ENCODE peak calls at places on chromosome 20, in ten cellular contexts. One of them, this sample, is unnamed.
A peak's percentile ranks its signal among the peaks of the same experiment; 100 is the strongest.

GRCh38 chr20:58130574-58130973 is 97.9 kb downstream of the ANKRD60 start:
- DNase-seq in H1: no peak
- DNase-seq in GM23338: no peak
- DNase-seq in naive thymus-derived CD4-positive, alpha-beta T cell: no peak
- DNase-seq in GM23248: no peak
- DNase-seq in heart right ventricle: no peak
- DNase-seq in right cardiac atrium: no peak
- DNase-seq in neuronal stem cell: peak; percentile 20
- DNase-seq in uterus: peak; percentile 3
- DNase-seq in keratinocyte: no peak
- DNase-seq in this sample: peak; percentile 19

GRCh38 chr20:59365611-59366284 is 65.3 kb downstream of the EDN3 start:
- DNase-seq in H1: no peak
- DNase-seq in GM23338: no peak
- DNase-seq in naive thymus-derived CD4-positive, alpha-beta T cell: no peak
- DNase-seq in GM23248: no peak
- DNase-seq in heart right ventricle: no peak
- DNase-seq in right cardiac atrium: no peak
- DNase-seq in neuronal stem cell: no peak
- DNase-seq in uterus: no peak
- DNase-seq in keratinocyte: no peak
- DNase-seq in this sample: no peak

GRCh38 chr20:46006031-46006430 is 2.7 kb upstream of the MMP9 start:
- DNase-seq in H1: no peak
- DNase-seq in GM23338: no peak
- DNase-seq in naive thymus-derived CD4-positive, alpha-beta T cell: no peak
- DNase-seq in GM23248: no peak
- DNase-seq in heart right ventricle: no peak
- DNase-seq in right cardiac atrium: no peak
- DNase-seq in neuronal stem cell: no peak
- DNase-seq in uterus: no peak
- DNase-seq in keratinocyte: no peak
- DNase-seq in this sample: no peak

GRCh38 chr20:3563548-3564177 is 92.8 kb downstream of the ATRN start:
- DNase-seq in H1: no peak
- DNase-seq in GM23338: peak; percentile 62
- DNase-seq in naive thymus-derived CD4-positive, alpha-beta T cell: peak; percentile 13
- DNase-seq in GM23248: peak; percentile 76
- DNase-seq in heart right ventricle: no peak
- DNase-seq in right cardiac atrium: no peak
- DNase-seq in neuronal stem cell: peak; percentile 23
- DNase-seq in uterus: no peak
- DNase-seq in keratinocyte: peak; percentile 26
- DNase-seq in this sample: peak; percentile 34

GRCh38 chr20:19288061-19288460 is 75.6 kb downstream of the SLC24A3 start:
- DNase-seq in H1: no peak
- DNase-seq in GM23338: no peak
- DNase-seq in naive thymus-derived CD4-positive, alpha-beta T cell: no peak
- DNase-seq in GM23248: no peak
- DNase-seq in heart right ventricle: no peak
- DNase-seq in right cardiac atrium: no peak
- DNase-seq in neuronal stem cell: no peak
- DNase-seq in uterus: no peak
- DNase-seq in keratinocyte: no peak
- DNase-seq in this sample: peak; percentile 21

GRCh38 chr20:49526056-49526455 is 41.9 kb downstream of the PTGIS start:
- DNase-seq in H1: no peak
- DNase-seq in GM23338: no peak
- DNase-seq in naive thymus-derived CD4-positive, alpha-beta T cell: no peak
- DNase-seq in GM23248: no peak
- DNase-seq in heart right ventricle: no peak
- DNase-seq in right cardiac atrium: no peak
- DNase-seq in neuronal stem cell: no peak
- DNase-seq in uterus: no peak
- DNase-seq in keratinocyte: no peak
- DNase-seq in this sample: no peak

GRCh38 chr20:301886-302848 is 4.8 kb downstream of the ZCCHC3 start:
- DNase-seq in H1: no peak
- DNase-seq in GM23338: peak; percentile 50
- DNase-seq in naive thymus-derived CD4-positive, alpha-beta T cell: no peak
- DNase-seq in GM23248: no peak
- DNase-seq in heart right ventricle: no peak
- DNase-seq in right cardiac atrium: no peak
- DNase-seq in neuronal stem cell: no peak
- DNase-seq in uterus: no peak
- DNase-seq in keratinocyte: no peak
- DNase-seq in this sample: no peak

GRCh38 chr20:13009682-13010406 is 1.1 kb downstream of the SPTLC3 start:
- DNase-seq in H1: no peak
- DNase-seq in GM23338: no peak
- DNase-seq in naive thymus-derived CD4-positive, alpha-beta T cell: peak; percentile 27
- DNase-seq in GM23248: peak; percentile 94
- DNase-seq in heart right ventricle: no peak
- DNase-seq in right cardiac atrium: no peak
- DNase-seq in neuronal stem cell: no peak
- DNase-seq in uterus: peak; percentile 49
- DNase-seq in keratinocyte: no peak
- DNase-seq in this sample: peak; percentile 97

GRCh38 chr20:1310506-1311190 is 18.3 kb downstream of the SDCBP2 start:
- DNase-seq in H1: no peak
- DNase-seq in GM23338: no peak
- DNase-seq in naive thymus-derived CD4-positive, alpha-beta T cell: no peak
- DNase-seq in GM23248: no peak
- DNase-seq in heart right ventricle: no peak
- DNase-seq in right cardiac atrium: no peak
- DNase-seq in neuronal stem cell: no peak
- DNase-seq in uterus: no peak
- DNase-seq in keratinocyte: no peak
- DNase-seq in this sample: no peak

GRCh38 chr20:1315804-1316203 is 13.1 kb downstream of the SDCBP2 start:
- DNase-seq in H1: no peak
- DNase-seq in GM23338: no peak
- DNase-seq in naive thymus-derived CD4-positive, alpha-beta T cell: no peak
- DNase-seq in GM23248: no peak
- DNase-seq in heart right ventricle: no peak
- DNase-seq in right cardiac atrium: no peak
- DNase-seq in neuronal stem cell: no peak
- DNase-seq in uterus: no peak
- DNase-seq in keratinocyte: no peak
- DNase-seq in this sample: no peak

GRCh38 chr20:1312904-1313235 is 16.1 kb downstream of the SDCBP2 start:
- DNase-seq in H1: no peak
- DNase-seq in GM23338: no peak
- DNase-seq in naive thymus-derived CD4-positive, alpha-beta T cell: no peak
- DNase-seq in GM23248: no peak
- DNase-seq in heart right ventricle: no peak
- DNase-seq in right cardiac atrium: no peak
- DNase-seq in neuronal stem cell: no peak
- DNase-seq in uterus: no peak
- DNase-seq in keratinocyte: no peak
- DNase-seq in this sample: no peak

GRCh38 chr20:1312308-1312707 is 16.6 kb downstream of the SDCBP2 start:
- DNase-seq in H1: no peak
- DNase-seq in GM23338: no peak
- DNase-seq in naive thymus-derived CD4-positive, alpha-beta T cell: no peak
- DNase-seq in GM23248: no peak
- DNase-seq in heart right ventricle: no peak
- DNase-seq in right cardiac atrium: no peak
- DNase-seq in neuronal stem cell: no peak
- DNase-seq in uterus: no peak
- DNase-seq in keratinocyte: no peak
- DNase-seq in this sample: no peak

DNA sequence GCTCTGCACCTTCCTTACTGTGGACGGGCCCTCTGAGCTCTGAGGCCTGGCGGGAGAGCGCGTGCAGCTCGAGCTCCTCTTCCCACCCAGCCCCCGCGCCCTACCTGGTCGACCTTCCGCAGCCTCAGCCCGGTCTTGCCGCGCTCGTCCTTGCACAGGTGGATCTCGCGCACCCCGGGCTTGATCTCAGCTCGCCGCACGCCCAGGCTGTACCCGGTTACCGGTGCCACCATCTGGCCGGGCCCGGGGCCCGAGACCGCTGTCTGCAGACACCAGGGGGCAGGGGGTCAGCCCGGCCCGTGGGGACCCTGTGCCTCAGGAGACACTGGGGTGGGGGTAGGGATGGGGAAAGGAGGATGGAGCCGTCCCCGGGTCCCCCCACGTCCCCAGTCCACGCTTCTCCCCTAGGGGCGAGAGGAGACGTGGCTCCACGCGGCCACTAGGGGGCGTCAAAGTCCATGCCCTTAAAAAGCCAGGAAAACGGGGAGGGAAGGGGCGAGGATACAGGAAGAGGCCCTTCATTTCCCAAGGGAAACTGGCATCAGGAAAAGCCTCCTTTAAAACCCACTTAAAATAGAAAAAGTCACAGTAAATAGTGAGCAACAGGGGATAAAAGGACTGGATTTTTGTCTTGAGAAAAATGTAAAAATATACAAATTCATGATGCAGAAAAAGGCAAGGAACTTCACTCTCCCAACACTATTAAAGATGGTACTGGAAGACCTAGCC is 15.5 kb downstream of the SDCBP2 start:
- DNase-seq in H1: peak; percentile 91
- DNase-seq in GM23338: peak; percentile 91
- DNase-seq in naive thymus-derived CD4-positive, alpha-beta T cell: peak; percentile 41
- DNase-seq in GM23248: peak; percentile 76
- DNase-seq in heart right ventricle: peak; percentile 79
- DNase-seq in right cardiac atrium: peak; percentile 90
- DNase-seq in neuronal stem cell: peak; percentile 81
- DNase-seq in uterus: peak; percentile 84
- DNase-seq in keratinocyte: no peak
- DNase-seq in this sample: peak; percentile 86
- H3K27ac ChIP-seq in H1: no peak overlapping the region
- H3K27ac ChIP-seq in GM23338: no peak overlapping the region
- H3K27ac ChIP-seq in naive thymus-derived CD4-positive, alpha-beta T cell: no peak overlapping the region
- H3K27ac ChIP-seq in GM23248: no peak overlapping the region
- H3K27ac ChIP-seq in heart right ventricle: peak overlapping the region; percentile 28
- H3K27ac ChIP-seq in right cardiac atrium: no peak overlapping the region
- H3K27ac ChIP-seq in neuronal stem cell: no peak overlapping the region
- H3K27ac ChIP-seq in uterus: no peak overlapping the region
- H3K27ac ChIP-seq in keratinocyte: no peak overlapping the region
- H3K27ac ChIP-seq in this sample: no peak overlapping the region

GRCh38 chr20:63171991-63172390 is 43.9 kb downstream of the YTHDF1 start:
- DNase-seq in H1: no peak
- DNase-seq in GM23338: no peak
- DNase-seq in naive thymus-derived CD4-positive, alpha-beta T cell: no peak
- DNase-seq in GM23248: no peak
- DNase-seq in heart right ventricle: no peak
- DNase-seq in right cardiac atrium: no peak
- DNase-seq in neuronal stem cell: no peak
- DNase-seq in uterus: no peak
- DNase-seq in keratinocyte: no peak
- DNase-seq in this sample: no peak
- H3K27me3 ChIP-seq in H1: peaks cover 24% of the 10 kb centered on the region
- H3K27me3 ChIP-seq in GM23338: peaks cover 42% of the 10 kb centered on the region
- H3K27me3 ChIP-seq in naive thymus-derived CD4-positive, alpha-beta T cell: peaks cover 3% of the 10 kb centered on the region
- H3K27me3 ChIP-seq in GM23248: peaks cover 57% of the 10 kb centered on the region
- H3K27me3 ChIP-seq in heart right ventricle: peaks cover 47% of the 10 kb centered on the region
- H3K27me3 ChIP-seq in right cardiac atrium: no peaks in the 10 kb centered on the region
- H3K27me3 ChIP-seq in neuronal stem cell: no peaks in the 10 kb centered on the region
- H3K27me3 ChIP-seq in uterus: peaks cover 37% of the 10 kb centered on the region
- H3K27me3 ChIP-seq in keratinocyte: peaks cover 69% of the 10 kb centered on the region
- H3K27me3 ChIP-seq in this sample: peaks cover 31% of the 10 kb centered on the region

GRCh38 chr20:6120491-6120988 is 2.3 kb downstream of the FERMT1 start:
- DNase-seq in H1: no peak
- DNase-seq in GM23338: peak; percentile 43
- DNase-seq in naive thymus-derived CD4-positive, alpha-beta T cell: no peak
- DNase-seq in GM23248: no peak
- DNase-seq in heart right ventricle: no peak
- DNase-seq in right cardiac atrium: no peak
- DNase-seq in neuronal stem cell: no peak
- DNase-seq in uterus: no peak
- DNase-seq in keratinocyte: no peak
- DNase-seq in this sample: no peak
- H3K4me3 ChIP-seq in H1: no peak overlapping the region
- H3K4me3 ChIP-seq in GM23338: peak overlapping the region; percentile 15
- H3K4me3 ChIP-seq in naive thymus-derived CD4-positive, alpha-beta T cell: no peak overlapping the region
- H3K4me3 ChIP-seq in GM23248: no peak overlapping the region
- H3K4me3 ChIP-seq in heart right ventricle: no peak overlapping the region
- H3K4me3 ChIP-seq in right cardiac atrium: no peak overlapping the region
- H3K4me3 ChIP-seq in neuronal stem cell: no peak overlapping the region
- H3K4me3 ChIP-seq in uterus: no peak overlapping the region
- H3K4me3 ChIP-seq in keratinocyte: peak overlapping the region; percentile 74
- H3K4me3 ChIP-seq in this sample: no peak overlapping the region

GRCh38 chr20:62338294-62338620 is 28.9 kb downstream of the LAMA5 start:
- DNase-seq in H1: no peak
- DNase-seq in GM23338: no peak
- DNase-seq in naive thymus-derived CD4-positive, alpha-beta T cell: no peak
- DNase-seq in GM23248: no peak
- DNase-seq in heart right ventricle: no peak
- DNase-seq in right cardiac atrium: no peak
- DNase-seq in neuronal stem cell: no peak
- DNase-seq in uterus: no peak
- DNase-seq in keratinocyte: no peak
- DNase-seq in this sample: no peak

GRCh38 chr20:62336329-62336728 is 30.8 kb downstream of the LAMA5 start:
- DNase-seq in H1: no peak
- DNase-seq in GM23338: no peak
- DNase-seq in naive thymus-derived CD4-positive, alpha-beta T cell: no peak
- DNase-seq in GM23248: no peak
- DNase-seq in heart right ventricle: no peak
- DNase-seq in right cardiac atrium: no peak
- DNase-seq in neuronal stem cell: no peak
- DNase-seq in uterus: no peak
- DNase-seq in keratinocyte: no peak
- DNase-seq in this sample: no peak

GRCh38 chr20:62336775-62337557 is 30.1 kb downstream of the LAMA5 start:
- DNase-seq in H1: no peak
- DNase-seq in GM23338: no peak
- DNase-seq in naive thymus-derived CD4-positive, alpha-beta T cell: no peak
- DNase-seq in GM23248: no peak
- DNase-seq in heart right ventricle: peak; percentile 9
- DNase-seq in right cardiac atrium: no peak
- DNase-seq in neuronal stem cell: no peak
- DNase-seq in uterus: no peak
- DNase-seq in keratinocyte: no peak
- DNase-seq in this sample: no peak

GRCh38 chr20:62339647-62340062 is 27.5 kb downstream of the LAMA5 start:
- DNase-seq in H1: no peak
- DNase-seq in GM23338: no peak
- DNase-seq in naive thymus-derived CD4-positive, alpha-beta T cell: no peak
- DNase-seq in GM23248: no peak
- DNase-seq in heart right ventricle: no peak
- DNase-seq in right cardiac atrium: no peak
- DNase-seq in neuronal stem cell: no peak
- DNase-seq in uterus: no peak
- DNase-seq in keratinocyte: no peak
- DNase-seq in this sample: no peak

DNA sequence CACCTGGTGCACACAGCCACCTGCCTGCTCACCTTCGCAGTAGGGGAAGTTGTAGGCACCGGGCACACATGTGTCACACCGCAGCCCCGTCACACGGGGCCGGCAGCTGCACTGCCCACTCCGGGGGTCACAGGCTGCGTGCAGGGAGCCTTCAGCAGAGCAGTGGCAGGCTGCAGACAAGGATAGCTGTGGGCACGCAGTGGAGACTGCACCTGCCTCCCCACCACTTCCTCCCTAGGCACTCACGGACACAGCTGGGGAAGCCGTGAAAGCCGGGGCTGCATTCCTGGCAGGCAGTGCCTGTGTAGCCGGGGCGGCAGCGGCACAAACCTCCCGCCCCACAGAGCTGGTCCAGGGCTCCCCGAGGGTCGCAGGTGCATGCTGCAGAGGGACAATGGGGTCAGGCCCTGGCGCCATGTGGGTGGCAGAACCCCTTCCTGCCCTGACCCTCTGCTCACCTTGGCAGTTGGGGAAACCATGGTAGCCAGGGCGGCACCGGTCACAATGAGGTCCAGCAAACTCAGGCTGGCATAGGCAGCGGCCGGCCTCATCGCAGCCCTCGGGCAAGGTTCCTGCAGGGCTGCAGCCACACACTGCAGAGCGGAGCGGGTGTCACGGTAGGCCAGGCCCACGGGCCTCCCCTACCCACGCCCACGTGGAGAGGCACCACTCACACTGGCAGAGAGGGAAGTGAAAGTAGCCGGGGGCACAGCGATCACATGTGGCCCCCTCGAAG is 29.4 kb downstream of the LAMA5 start:
- DNase-seq in H1: no peak
- DNase-seq in GM23338: no peak
- DNase-seq in naive thymus-derived CD4-positive, alpha-beta T cell: no peak
- DNase-seq in GM23248: no peak
- DNase-seq in heart right ventricle: no peak
- DNase-seq in right cardiac atrium: peak; percentile 34
- DNase-seq in neuronal stem cell: no peak
- DNase-seq in uterus: no peak
- DNase-seq in keratinocyte: no peak
- DNase-seq in this sample: no peak
- H3K27ac ChIP-seq in H1: no peak overlapping the region
- H3K27ac ChIP-seq in GM23338: no peak overlapping the region
- H3K27ac ChIP-seq in naive thymus-derived CD4-positive, alpha-beta T cell: no peak overlapping the region
- H3K27ac ChIP-seq in GM23248: no peak overlapping the region
- H3K27ac ChIP-seq in heart right ventricle: no peak overlapping the region
- H3K27ac ChIP-seq in right cardiac atrium: no peak overlapping the region
- H3K27ac ChIP-seq in neuronal stem cell: no peak overlapping the region
- H3K27ac ChIP-seq in uterus: no peak overlapping the region
- H3K27ac ChIP-seq in keratinocyte: no peak overlapping the region
- H3K27ac ChIP-seq in this sample: no peak overlapping the region